ENCODE peak calls at places on chromosomes 4 and X, in nine cellular contexts. I, A, N, B, E, H, M, J and K are unnamed samples.

GRCh38 chrX:71302461-71303213 is 1.1 kb downstream of the ITGB1BP2 start:
- DNase-seq in I (no peak), A (peak; percentile 26), N (no peak), B (no peak), E (no peak), H (no peak), M (no peak), J (no peak), K (no peak)

GRCh38 chr4:79917246-79917645 is 155.8 kb downstream of the ANTXR2 start:
- DNase-seq in I (no peak), A (peak; percentile 45), N (peak; percentile 25), B (peak; percentile 4), E (no peak), H (peak; percentile 66), M (no peak), J (no peak), K (no peak)

GRCh38 chr4:128388352-128388630 is 100.7 kb upstream of the PGRMC2 start:
- DNase-seq in I (no peak), A (peak; percentile 22), N (no peak), B (no peak), E (no peak), H (no peak), M (no peak), J (no peak), K (no peak)

GRCh38 chrX:80290834-80291233 is 129.4 kb upstream of the TENT5D start:
- DNase-seq in I (no peak), A (no peak), N (no peak), B (no peak), E (no peak), H (no peak), M (no peak), J (no peak), K (no peak)

GRCh38 chr4:173145111-173145510 is 23.5 kb upstream of the GALNT7 start:
- DNase-seq in I (no peak), A (no peak), N (no peak), B (no peak), E (no peak), H (no peak), M (no peak), J (no peak), K (no peak)

GRCh38 chr4:171875291-171875690 is 62.1 kb downstream of the GALNTL6 start:
- DNase-seq in I (no peak), A (no peak), N (no peak), B (no peak), E (no peak), H (peak; percentile 2), M (no peak), J (no peak), K (no peak)

GRCh38 chrX:39309721-39310152 is 508.5 kb downstream of the MID1IP1 start:
- DNase-seq in I (no peak), A (peak; percentile 68), N (no peak), B (no peak), E (no peak), H (no peak), M (peak; percentile 18), J (no peak), K (no peak)

GRCh38 chrX:17031827-17032226 is 85.4 kb downstream of the REPS2 start:
- DNase-seq in I (no peak), A (no peak), N (no peak), B (no peak), E (no peak), H (no peak), M (no peak), J (no peak), K (no peak)

GRCh38 chrX:38166478-38167083 is 54.1 kb downstream of the SRPX start:
- DNase-seq in I (peak; percentile 67), A (no peak), N (no peak), B (peak; percentile 1), E (no peak), H (peak; percentile 15), M (no peak), J (no peak), K (no peak)

GRCh38 chrX:69015564-69016218 is 149.6 kb downstream of the PJA1 start:
- DNase-seq in I (no peak), A (no peak), N (no peak), B (no peak), E (no peak), H (no peak), M (no peak), J (no peak), K (no peak)

GRCh38 chr4:20615492-20616136 is 84.6 kb upstream of the PACRGL start:
- DNase-seq in I (no peak), A (peak; percentile 55), N (no peak), B (no peak), E (no peak), H (no peak), M (no peak), J (no peak), K (no peak)

GRCh38 chr4:56622176-56622575 is 58.9 kb downstream of the HOPX start:
- DNase-seq in I (no peak), A (no peak), N (no peak), B (no peak), E (no peak), H (no peak), M (no peak), J (no peak), K (no peak)

GRCh38 chr4:73715659-73716058 is 24.7 kb upstream of the CXCL8 start:
- DNase-seq in I (no peak), A (no peak), N (no peak), B (no peak), E (no peak), H (no peak), M (no peak), J (no peak), K (no peak)

GRCh38 chrX:16491461-16491860 is 158.5 kb upstream of the S100G start:
- DNase-seq in I (no peak), A (peak; percentile 12), N (no peak), B (no peak), E (no peak), H (peak; percentile 60), M (no peak), J (no peak), K (no peak)

GRCh38 chr4:77817304-77818076 is 1.7 kb downstream of the CNOT6L start:
- DNase-seq in I (no peak), A (peak; percentile 43), N (no peak), B (no peak), E (no peak), H (no peak), M (no peak), J (no peak), K (no peak)

GRCh38 chr4:123676550-123677229 is 280.1 kb downstream of the SPRY1 start:
- DNase-seq in I (no peak), A (peak; percentile 27), N (no peak), B (no peak), E (no peak), H (peak; percentile 37), M (no peak), J (no peak), K (peak; percentile 42)

GRCh38 chr4:65600656-65601055 is 69.6 kb downstream of the EPHA5 start:
- DNase-seq in I (no peak), A (peak; percentile 27), N (no peak), B (no peak), E (no peak), H (no peak), M (no peak), J (no peak), K (no peak)

GRCh38 chr4:121072080-121072835 is at the start of gene NDNF:
- DNase-seq in I (no peak), A (peak; percentile 50), N (no peak), B (no peak), E (peak; percentile 24), H (peak; percentile 74), M (peak; percentile 46), J (no peak), K (no peak)

GRCh38 chrX:3066555-3066954 is 25.3 kb downstream of the ARSF start:
- DNase-seq in I (peak; percentile 16), A (peak; percentile 22), N (no peak), B (no peak), E (no peak), H (peak; percentile 7), M (no peak), J (no peak), K (peak; percentile 59)

GRCh38 chr4:69096111-69096656 is at the start of gene UGT2B7:
- DNase-seq in I (no peak), A (peak; percentile 22), N (no peak), B (no peak), E (no peak), H (no peak), M (no peak), J (no peak), K (no peak)

GRCh38 chrX:97806238-97806637 is 922.5 kb downstream of the RPA4 start:
- DNase-seq in I (no peak), A (peak; percentile 72), N (no peak), B (no peak), E (no peak), H (no peak), M (no peak), J (no peak), K (no peak)